ENCODE peak calls at places on chromosomes 7 and 10, in four cellular contexts. I, G, T and O are unnamed samples.

GRCh38 chr7:33591481-33591880 is 313.9 kb upstream of the BMPER start:
- DNase-seq in I (no peak), G (no peak), T (no peak), O (peak)

GRCh38 chr7:121204537-121204936 is 124.3 kb upstream of the WNT16 start:
- DNase-seq in I (no peak), G (no peak), T (no peak), O (no peak)

GRCh38 chr10:124701435-124701834 is 42.7 kb downstream of the FAM53B start:
- DNase-seq in I (peak), G (no peak), T (no peak), O (no peak)

GRCh38 chr7:6106140-6106904 is 75.1 kb downstream of the ANKRD61 start:
- DNase-seq in I (no peak), G (peak), T (no peak), O (peak)

GRCh38 chr7:93307943-93308342 is 75.8 kb downstream of the VPS50 start:
- DNase-seq in I (no peak), G (no peak), T (no peak), O (no peak)

GRCh38 chr10:113225903-113226302 is 275.9 kb downstream of the TCF7L2 start:
- DNase-seq in I (no peak), G (no peak), T (no peak), O (no peak)

GRCh38 chr10:65701168-65701776 is 1224.6 kb upstream of the LRRTM3 start:
- DNase-seq in I (no peak), G (no peak), T (no peak), O (no peak)

GRCh38 chr10:32150532-32151101 is 94.4 kb upstream of the KIF5B start:
- DNase-seq in I (no peak), G (no peak), T (no peak), O (no peak)

GRCh38 chr7:140619101-140619615 is 21.5 kb downstream of the DENND2A start:
- DNase-seq in I (no peak), G (no peak), T (no peak), O (no peak)

GRCh38 chr10:10824611-10825148 is 193.0 kb upstream of the CELF2 start:
- DNase-seq in I (no peak), G (no peak), T (no peak), O (no peak)

GRCh38 chr7:3207387-3207786 is 93.7 kb upstream of the SDK1 start:
- DNase-seq in I (no peak), G (no peak), T (no peak), O (no peak)

GRCh38 chr10:68301790-68302502 is 29.9 kb upstream of the HNRNPH3 start:
- DNase-seq in I (no peak), G (no peak), T (peak), O (peak)

GRCh38 chr10:15427836-15428414 is 56.8 kb upstream of the FAM171A1 start:
- DNase-seq in I (no peak), G (no peak), T (peak), O (peak)

GRCh38 chr7:43417455-43417854 is 165.5 kb upstream of the STK17A start:
- DNase-seq in I (no peak), G (no peak), T (no peak), O (no peak)

GRCh38 chr10:27527597-27528295 is 23.6 kb downstream of the RAB18 start:
- DNase-seq in I (no peak), G (no peak), T (no peak), O (peak)

GRCh38 chr7:136998495-136998894 is 130.0 kb downstream of the CHRM2 start:
- DNase-seq in I (no peak), G (no peak), T (no peak), O (no peak)

GRCh38 chr10:83522881-83523386 is 616.4 kb upstream of the GHITM start:
- DNase-seq in I (no peak), G (no peak), T (no peak), O (no peak)

GRCh38 chr10:35498693-35499092 is 106.4 kb upstream of the GJD4 start:
- DNase-seq in I (no peak), G (no peak), T (no peak), O (no peak)

GRCh38 chr7:26052721-26053120 is 99.3 kb upstream of the NFE2L3 start:
- DNase-seq in I (no peak), G (no peak), T (no peak), O (no peak)

GRCh38 chr10:70442332-70442988 is 979 bp upstream of the NODAL start:
- DNase-seq in I (no peak), G (no peak), T (no peak), O (no peak)